ENCODE peak calls at places on chromosomes 3 and 15, in seven cellular contexts. M, N, Q, G, C, Y and K are unnamed samples. For H3K9me3, the result is how much of the 10 kb centered on the place peaks cover.

GRCh38 chr3:12904951-12905315 is 63.6 kb upstream of the RPL32 start:
- DNase-seq in M (no peak), N (no peak), Q (no peak), G (no peak), C (peak), Y (no peak), K (no peak)

GRCh38 chr3:129567176-129567705 is 24.3 kb downstream of the H1-8 start:
- DNase-seq in M (peak), N (no peak), Q (no peak), G (no peak), C (no peak), Y (no peak), K (peak)

GRCh38 chr15:61038910-61039309 is 190.2 kb downstream of the RORA start:
- DNase-seq in M (peak), N (no peak), Q (no peak), G (no peak), C (no peak), Y (no peak), K (no peak)

GRCh38 chr3:146561463-146561862 is 17.1 kb upstream of the PLSCR1 start:
- DNase-seq in M (no peak), N (no peak), Q (no peak), G (no peak), C (no peak), Y (no peak), K (no peak)

GRCh38 chr3:23115171-23115877 is 87.8 kb upstream of the UBE2E2 start:
- DNase-seq in M (no peak), N (no peak), Q (no peak), G (no peak), C (no peak), Y (no peak), K (no peak)

GRCh38 chr15:66269326-66270090 is 16.0 kb upstream of the MEGF11 start:
- DNase-seq in M (no peak), N (peak), Q (no peak), G (no peak), C (no peak), Y (no peak), K (no peak)

GRCh38 chr15:47743886-47744285 is 26.6 kb downstream of the SEMA6D start:
- DNase-seq in M (no peak), N (no peak), Q (no peak), G (no peak), C (no peak), Y (no peak), K (no peak)

GRCh38 chr3:179921500-179921899 is 115.2 kb downstream of the PEX5L start:
- DNase-seq in M (no peak), N (no peak), Q (no peak), G (no peak), C (no peak), Y (no peak), K (no peak)

GRCh38 chr3:55583475-55583874 is 96.4 kb upstream of the WNT5A start:
- DNase-seq in M (no peak), N (no peak), Q (no peak), G (no peak), C (no peak), Y (no peak), K (no peak)

GRCh38 chr3:159619341-159619885 is 369.2 kb upstream of the IL12A start:
- DNase-seq in M (no peak), N (no peak), Q (no peak), G (no peak), C (no peak), Y (no peak), K (no peak)

GRCh38 chr15:64466408-64467116 is 6.2 kb downstream of the ZNF609 start:
- DNase-seq in M (no peak), N (no peak), Q (no peak), G (no peak), C (no peak), Y (no peak), K (no peak)

GRCh38 chr3:155352900-155353490 is 59.5 kb upstream of the STRIT1 start:
- DNase-seq in M (no peak), N (no peak), Q (no peak), G (peak), C (no peak), Y (no peak), K (no peak)

GRCh38 chr3:197368821-197369220 is 70.4 kb upstream of the DLG1 start:
- DNase-seq in M (no peak), N (no peak), Q (no peak), G (no peak), C (no peak), Y (no peak), K (no peak)

GRCh38 chr15:76987896-76988860 is 6.7 kb upstream of the PSTPIP1 start:
- DNase-seq in M (no peak), N (peak), Q (no peak), G (no peak), C (peak), Y (peak), K (peak)

GRCh38 chr3:106512846-106513245 is 644.0 kb upstream of the CBLB start:
- DNase-seq in M (no peak), N (no peak), Q (no peak), G (no peak), C (no peak), Y (no peak), K (no peak)

GRCh38 chr15:41967506-41968206 is 4.7 kb downstream of the EHD4 start:
- DNase-seq in M (no peak), N (peak), Q (no peak), G (no peak), C (no peak), Y (peak), K (no peak)

GRCh38 chr3:53264718-53265117 is 8.9 kb upstream of the TKT start:
- DNase-seq in M (no peak), N (no peak), Q (no peak), G (no peak), C (no peak), Y (no peak), K (no peak)

GRCh38 chr15:79916424-79916823 is 19.6 kb upstream of the MTHFS start:
- DNase-seq in M (no peak), N (no peak), Q (no peak), G (no peak), C (no peak), Y (no peak), K (no peak)

GRCh38 chr3:172040976-172041963 is 1.9 kb downstream of the FNDC3B start:
- DNase-seq in M (peak), N (peak), Q (no peak), G (no peak), C (no peak), Y (no peak), K (no peak)

GRCh38 chr15:60582370-60583036 is 103.6 kb upstream of the ICE2 start:
- DNase-seq in M (no peak), N (no peak), Q (peak), G (peak), C (no peak), Y (no peak), K (no peak)

GRCh38 chr3:44833394-44833793 is 28.3 kb upstream of the TMEM42 start:
- DNase-seq in M (no peak), N (no peak), Q (no peak), G (no peak), C (no peak), Y (no peak), K (no peak)

GRCh38 chr3:145637105-145637504 is 523.9 kb downstream of the PLOD2 start:
- DNase-seq in M (no peak), N (no peak), Q (no peak), G (no peak), C (no peak), Y (no peak), K (no peak)

GRCh38 chr3:159172473-159172872 is 370.6 kb downstream of the MFSD1 start:
- DNase-seq in M (no peak), N (no peak), Q (no peak), G (no peak), C (no peak), Y (no peak), K (no peak)

GRCh38 chr3:129936757-129937156 is 37.8 kb upstream of the TRH start:
- DNase-seq in M (peak), N (peak), Q (peak), G (peak), C (no peak), Y (no peak), K (no peak)

GRCh38 chr3:187943677-187944390 is 198.6 kb upstream of the BCL6 start:
- DNase-seq in M (no peak), N (no peak), Q (no peak), G (peak), C (no peak), Y (no peak), K (no peak)

GRCh38 chr15:40343512-40343911 is 2.8 kb upstream of the CCDC9B start:
- DNase-seq in M (no peak), N (no peak), Q (no peak), G (peak), C (no peak), Y (peak), K (peak)

GRCh38 chr3:149332227-149332765 is 1.1 kb downstream of the TM4SF18 start:
- DNase-seq in M (no peak), N (no peak), Q (no peak), G (no peak), C (no peak), Y (no peak), K (no peak)
- H3K4me3 ChIP-seq in M (no peak), N (no peak), Q (no peak), G (no peak), C (peak), Y (no peak), K (peak)

GRCh38 chr3:58991623-58992022 is 58.2 kb downstream of the CFAP20DC start:
- DNase-seq in M (no peak), N (no peak), Q (no peak), G (no peak), C (no peak), Y (no peak), K (no peak)

GRCh38 chr3:58989173-58989572 is 60.7 kb downstream of the CFAP20DC start:
- DNase-seq in M (no peak), N (no peak), Q (no peak), G (no peak), C (no peak), Y (no peak), K (no peak)

GRCh38 chr3:58986654-58987053 is 63.2 kb downstream of the CFAP20DC start:
- DNase-seq in M (no peak), N (no peak), Q (no peak), G (no peak), C (no peak), Y (no peak), K (no peak)

GRCh38 chr3:58993547-58993946 is 56.3 kb downstream of the CFAP20DC start:
- DNase-seq in M (no peak), N (no peak), Q (no peak), G (no peak), C (no peak), Y (no peak), K (no peak)

GRCh38 chr3:58988041-58988440 is 61.8 kb downstream of the CFAP20DC start:
- DNase-seq in M (no peak), N (no peak), Q (no peak), G (no peak), C (no peak), Y (no peak), K (no peak)
- H3K27ac ChIP-seq in M (no peak), N (no peak), Q (no peak), G (no peak), C (no peak), Y (no peak), K (no peak)

GRCh38 chr15:45242289-45242688 is 9.7 kb upstream of the SLC28A2 start:
- DNase-seq in M (no peak), N (no peak), Q (no peak), G (no peak), C (no peak), Y (no peak), K (no peak)
- H3K9me3 ChIP-seq in M (under half), N (under half), Q (under half), G (under half), C (half or more), Y (under half), K (under half)

GRCh38 chr15:67823371-67824156 is 1.7 kb upstream of the SKOR1 start:
- DNase-seq in M (no peak), N (no peak), Q (no peak), G (no peak), C (no peak), Y (no peak), K (no peak)
- H3K4me3 ChIP-seq in M (no peak), N (no peak), Q (no peak), G (no peak), C (peak), Y (no peak), K (peak)

DNA sequence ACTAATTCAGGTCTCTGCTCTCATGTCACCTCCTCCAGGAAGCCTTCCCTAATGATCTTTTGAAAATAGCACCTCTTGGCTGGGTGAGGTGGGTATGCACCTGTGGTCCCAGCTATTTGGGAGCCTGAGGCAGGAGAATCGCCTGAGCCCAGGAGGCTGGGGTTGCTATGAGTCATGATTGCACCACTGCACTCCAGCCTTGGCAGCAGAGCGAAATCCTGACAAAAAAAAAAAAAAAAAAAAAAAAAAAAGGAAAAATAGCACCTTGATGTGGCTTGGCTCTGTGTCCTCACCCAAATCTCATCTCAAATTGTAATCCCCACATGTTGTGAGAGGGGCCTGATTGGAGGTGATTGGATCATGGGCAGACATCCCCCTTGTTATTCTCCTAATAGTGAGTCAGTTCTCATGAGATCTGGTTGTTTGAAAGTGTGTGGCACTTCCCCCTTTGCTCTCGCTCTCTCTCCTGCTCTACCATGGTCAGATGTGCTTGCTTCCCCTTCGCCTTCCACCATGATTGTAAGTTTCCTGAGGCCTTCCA is 11.2 kb upstream of the RNU6-1 start:
- DNase-seq in M (no peak), N (no peak), Q (no peak), G (peak), C (no peak), Y (no peak), K (no peak)
- H3K27ac ChIP-seq in M (no peak), N (no peak), Q (no peak), G (peak), C (no peak), Y (no peak), K (no peak)